ENCODE peak calls at places on chromosomes 12 and 14, in five cellular contexts. One of them, this sample, is unnamed. For H3K27me3, the result is how much of the 10 kb centered on the place peaks cover.

GRCh38 chr12:613996-614726 is 49.1 kb downstream of the NINJ2 start:
- DNase-seq in CD8-positive, alpha-beta memory T cell: no peak
- DNase-seq in CD4-positive, alpha-beta T cell: peak
- DNase-seq in prostate gland: no peak
- DNase-seq in brain microvascular endothelial cell: no peak
- DNase-seq in this sample: no peak

GRCh38 chr12:89789862-89790261 is 81.2 kb upstream of the ATP2B1 start:
- DNase-seq in brain microvascular endothelial cell: no peak
- DNase-seq in CD4-positive, alpha-beta T cell: no peak
- DNase-seq in CD8-positive, alpha-beta memory T cell: no peak
- DNase-seq in prostate gland: no peak
- DNase-seq in this sample: no peak

GRCh38 chr12:67088401-67089118 is 180.6 kb upstream of the CAND1 start:
- DNase-seq in brain microvascular endothelial cell: no peak
- DNase-seq in CD4-positive, alpha-beta T cell: no peak
- DNase-seq in prostate gland: no peak
- DNase-seq in CD8-positive, alpha-beta memory T cell: no peak
- DNase-seq in this sample: no peak

GRCh38 chr12:64781374-64782029 is 22.3 kb upstream of the GNS start:
- DNase-seq in prostate gland: peak
- DNase-seq in CD8-positive, alpha-beta memory T cell: no peak
- DNase-seq in brain microvascular endothelial cell: no peak
- DNase-seq in CD4-positive, alpha-beta T cell: peak
- DNase-seq in this sample: no peak

GRCh38 chr12:49762468-49762847 is 21.1 kb downstream of the TMBIM6 start:
- DNase-seq in brain microvascular endothelial cell: no peak
- DNase-seq in prostate gland: no peak
- DNase-seq in CD8-positive, alpha-beta memory T cell: no peak
- DNase-seq in CD4-positive, alpha-beta T cell: no peak
- DNase-seq in this sample: no peak

GRCh38 chr12:6039894-6040601 is 84.4 kb downstream of the VWF start:
- DNase-seq in CD4-positive, alpha-beta T cell: peak
- DNase-seq in brain microvascular endothelial cell: peak
- DNase-seq in CD8-positive, alpha-beta memory T cell: peak
- DNase-seq in prostate gland: peak
- DNase-seq in this sample: no peak

GRCh38 chr12:123119808-123120207 is 31.1 kb downstream of the PITPNM2 start:
- DNase-seq in CD8-positive, alpha-beta memory T cell: no peak
- DNase-seq in CD4-positive, alpha-beta T cell: peak
- DNase-seq in prostate gland: no peak
- DNase-seq in brain microvascular endothelial cell: no peak
- DNase-seq in this sample: no peak

GRCh38 chr12:121719926-121720414 is 7.4 kb downstream of the TMEM120B start:
- DNase-seq in brain microvascular endothelial cell: peak
- DNase-seq in CD4-positive, alpha-beta T cell: no peak
- DNase-seq in CD8-positive, alpha-beta memory T cell: no peak
- DNase-seq in prostate gland: no peak
- DNase-seq in this sample: peak

GRCh38 chr12:130144256-130144655 is 18.0 kb upstream of the FZD10 start:
- DNase-seq in prostate gland: no peak
- DNase-seq in brain microvascular endothelial cell: no peak
- DNase-seq in CD8-positive, alpha-beta memory T cell: no peak
- DNase-seq in CD4-positive, alpha-beta T cell: no peak
- DNase-seq in this sample: no peak

GRCh38 chr14:102699416-102700110 is 77.7 kb upstream of the TRAF3 start:
- DNase-seq in prostate gland: no peak
- DNase-seq in CD8-positive, alpha-beta memory T cell: no peak
- DNase-seq in brain microvascular endothelial cell: no peak
- DNase-seq in CD4-positive, alpha-beta T cell: no peak
- DNase-seq in this sample: no peak

GRCh38 chr12:121223283-121223946 is 13.5 kb downstream of the P2RX4 start:
- DNase-seq in CD4-positive, alpha-beta T cell: peak
- DNase-seq in prostate gland: no peak
- DNase-seq in CD8-positive, alpha-beta memory T cell: peak
- DNase-seq in brain microvascular endothelial cell: peak
- DNase-seq in this sample: no peak

GRCh38 chr12:11891350-11892064 is 179.2 kb upstream of the BCL2L14 start:
- DNase-seq in prostate gland: no peak
- DNase-seq in CD8-positive, alpha-beta memory T cell: no peak
- DNase-seq in CD4-positive, alpha-beta T cell: no peak
- DNase-seq in brain microvascular endothelial cell: no peak
- DNase-seq in this sample: no peak

GRCh38 chr12:6343518-6343917 is 1.6 kb upstream of the TNFRSF1A start:
- DNase-seq in CD4-positive, alpha-beta T cell: no peak
- DNase-seq in brain microvascular endothelial cell: no peak
- DNase-seq in prostate gland: no peak
- DNase-seq in CD8-positive, alpha-beta memory T cell: no peak
- DNase-seq in this sample: no peak

GRCh38 chr12:7645395-7646177 is 20.1 kb downstream of the APOBEC1 start:
- DNase-seq in brain microvascular endothelial cell: peak
- DNase-seq in CD8-positive, alpha-beta memory T cell: no peak
- DNase-seq in CD4-positive, alpha-beta T cell: no peak
- DNase-seq in prostate gland: no peak
- DNase-seq in this sample: no peak

GRCh38 chr12:87120440-87120839 is 864.2 kb upstream of the MGAT4C start:
- DNase-seq in CD8-positive, alpha-beta memory T cell: no peak
- DNase-seq in brain microvascular endothelial cell: no peak
- DNase-seq in CD4-positive, alpha-beta T cell: no peak
- DNase-seq in prostate gland: no peak
- DNase-seq in this sample: no peak

GRCh38 chr12:18391136-18391535 is 129.8 kb downstream of the PIK3C2G start:
- DNase-seq in prostate gland: no peak
- DNase-seq in CD4-positive, alpha-beta T cell: no peak
- DNase-seq in CD8-positive, alpha-beta memory T cell: no peak
- DNase-seq in brain microvascular endothelial cell: no peak
- DNase-seq in this sample: no peak

GRCh38 chr14:101133068-101133467 is 229.5 kb upstream of the RTL1 start:
- DNase-seq in CD4-positive, alpha-beta T cell: no peak
- DNase-seq in prostate gland: peak
- DNase-seq in brain microvascular endothelial cell: no peak
- DNase-seq in CD8-positive, alpha-beta memory T cell: no peak
- DNase-seq in this sample: no peak

GRCh38 chr14:84969501-84969900 is 560.4 kb upstream of the FLRT2 start:
- DNase-seq in prostate gland: no peak
- DNase-seq in CD4-positive, alpha-beta T cell: no peak
- DNase-seq in CD8-positive, alpha-beta memory T cell: no peak
- DNase-seq in brain microvascular endothelial cell: no peak
- DNase-seq in this sample: no peak

GRCh38 chr12:48779869-48780268 is 9.0 kb downstream of the ADCY6 start:
- DNase-seq in CD8-positive, alpha-beta memory T cell: no peak
- DNase-seq in CD4-positive, alpha-beta T cell: no peak
- DNase-seq in brain microvascular endothelial cell: peak
- DNase-seq in prostate gland: no peak
- DNase-seq in this sample: no peak

GRCh38 chr14:86022031-86022629 is 492.2 kb downstream of the FLRT2 start:
- DNase-seq in CD4-positive, alpha-beta T cell: no peak
- DNase-seq in prostate gland: no peak
- DNase-seq in brain microvascular endothelial cell: peak
- DNase-seq in CD8-positive, alpha-beta memory T cell: no peak
- DNase-seq in this sample: no peak

GRCh38 chr12:69966839-69967238 is 141.8 kb downstream of the MYRFL start:
- DNase-seq in CD8-positive, alpha-beta memory T cell: no peak
- DNase-seq in CD4-positive, alpha-beta T cell: no peak
- DNase-seq in prostate gland: no peak
- DNase-seq in brain microvascular endothelial cell: peak
- DNase-seq in this sample: no peak

GRCh38 chr12:117158911-117159310 is 31.4 kb downstream of the FBXO21 start:
- DNase-seq in CD8-positive, alpha-beta memory T cell: no peak
- DNase-seq in CD4-positive, alpha-beta T cell: no peak
- DNase-seq in prostate gland: no peak
- DNase-seq in brain microvascular endothelial cell: peak
- DNase-seq in this sample: no peak

GRCh38 chr14:50312734-50313054 is 570 bp downstream of the DMAC2L start:
- DNase-seq in CD4-positive, alpha-beta T cell: no peak
- DNase-seq in prostate gland: peak
- DNase-seq in brain microvascular endothelial cell: no peak
- DNase-seq in CD8-positive, alpha-beta memory T cell: no peak
- DNase-seq in this sample: no peak

GRCh38 chr12:78293039-78293686 is 462.5 kb downstream of the NAV3 start:
- DNase-seq in prostate gland: no peak
- DNase-seq in brain microvascular endothelial cell: peak
- DNase-seq in CD4-positive, alpha-beta T cell: no peak
- DNase-seq in CD8-positive, alpha-beta memory T cell: no peak
- DNase-seq in this sample: no peak

GRCh38 chr14:100533647-100534485 is 53.4 kb downstream of the BEGAIN start:
- DNase-seq in brain microvascular endothelial cell: no peak
- DNase-seq in prostate gland: peak
- DNase-seq in CD8-positive, alpha-beta memory T cell: peak
- DNase-seq in CD4-positive, alpha-beta T cell: no peak
- DNase-seq in this sample: no peak

GRCh38 chr14:92447416-92448197 is 66.0 kb upstream of the RIN3 start:
- DNase-seq in CD4-positive, alpha-beta T cell: no peak
- DNase-seq in prostate gland: no peak
- DNase-seq in brain microvascular endothelial cell: no peak
- DNase-seq in CD8-positive, alpha-beta memory T cell: no peak
- DNase-seq in this sample: no peak

GRCh38 chr12:62530596-62530995 is 64.0 kb downstream of the MON2 start:
- DNase-seq in CD8-positive, alpha-beta memory T cell: no peak
- DNase-seq in brain microvascular endothelial cell: peak
- DNase-seq in prostate gland: no peak
- DNase-seq in CD4-positive, alpha-beta T cell: no peak
- DNase-seq in this sample: no peak

GRCh38 chr12:49552014-49552413 is 13.2 kb downstream of the KCNH3 start:
- DNase-seq in CD4-positive, alpha-beta T cell: no peak
- DNase-seq in CD8-positive, alpha-beta memory T cell: no peak
- DNase-seq in brain microvascular endothelial cell: no peak
- DNase-seq in prostate gland: peak
- DNase-seq in this sample: no peak

GRCh38 chr14:35594616-35595015 is 60.7 kb downstream of the INSM2 start:
- DNase-seq in prostate gland: no peak
- DNase-seq in CD4-positive, alpha-beta T cell: no peak
- DNase-seq in brain microvascular endothelial cell: no peak
- DNase-seq in CD8-positive, alpha-beta memory T cell: no peak
- DNase-seq in this sample: no peak
- H3K27me3 ChIP-seq in prostate gland: under half
- H3K27me3 ChIP-seq in CD4-positive, alpha-beta T cell: under half
- H3K27me3 ChIP-seq in brain microvascular endothelial cell: under half
- H3K27me3 ChIP-seq in CD8-positive, alpha-beta memory T cell: under half
- H3K27me3 ChIP-seq in this sample: under half

DNA sequence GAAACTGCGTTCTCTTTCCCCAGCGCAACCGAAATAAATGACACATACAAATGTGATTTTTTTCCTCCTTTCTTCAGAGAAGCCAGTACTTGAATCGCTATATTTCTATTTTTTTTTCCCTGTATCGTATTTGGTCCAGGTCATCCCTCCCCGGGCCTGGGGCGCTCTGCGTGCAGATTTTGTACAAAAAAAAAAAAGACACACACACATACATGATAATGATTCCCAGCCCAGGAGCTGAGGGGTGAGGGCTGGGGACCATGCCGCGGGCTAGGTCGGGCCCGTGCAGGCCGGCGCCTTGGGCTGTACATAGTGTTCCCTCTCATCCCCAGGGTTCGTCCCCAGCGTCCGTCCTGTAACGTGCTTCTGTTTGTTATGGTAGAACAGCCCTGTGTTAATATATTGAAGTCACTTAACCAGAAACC is 3.0 kb downstream of the HOXC9 start:
- DNase-seq in CD8-positive, alpha-beta memory T cell: no peak
- DNase-seq in brain microvascular endothelial cell: no peak
- DNase-seq in prostate gland: no peak
- DNase-seq in CD4-positive, alpha-beta T cell: no peak
- DNase-seq in this sample: no peak
- H3K27me3 ChIP-seq in CD8-positive, alpha-beta memory T cell: half or more
- H3K27me3 ChIP-seq in brain microvascular endothelial cell: half or more
- H3K27me3 ChIP-seq in prostate gland: half or more
- H3K27me3 ChIP-seq in CD4-positive, alpha-beta T cell: half or more
- H3K27me3 ChIP-seq in this sample: under half

DNA sequence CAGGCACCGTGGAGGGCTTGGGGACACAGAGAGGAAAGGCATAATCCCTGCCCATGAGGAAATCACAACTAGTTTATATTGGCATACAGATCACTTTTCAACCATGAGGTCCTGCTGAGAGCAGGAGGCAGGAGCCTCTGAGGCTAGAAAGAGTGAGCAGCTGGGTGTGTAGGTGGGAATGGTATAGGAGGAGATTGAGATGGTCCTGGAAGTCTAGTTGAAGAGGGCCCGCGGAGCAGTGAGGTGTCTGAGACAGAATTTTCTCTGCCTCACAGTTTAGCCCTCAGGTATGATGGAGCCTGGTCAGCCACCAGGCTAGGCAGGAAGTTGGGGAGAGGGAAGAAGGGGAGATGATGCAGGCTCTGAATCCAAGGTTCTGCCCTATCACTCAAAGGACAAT is 54.7 kb upstream of the JDP2 start:
- DNase-seq in CD4-positive, alpha-beta T cell: no peak
- DNase-seq in brain microvascular endothelial cell: no peak
- DNase-seq in CD8-positive, alpha-beta memory T cell: no peak
- DNase-seq in prostate gland: no peak
- DNase-seq in this sample: no peak
- H3K27me3 ChIP-seq in CD4-positive, alpha-beta T cell: under half
- H3K27me3 ChIP-seq in brain microvascular endothelial cell: under half
- H3K27me3 ChIP-seq in CD8-positive, alpha-beta memory T cell: under half
- H3K27me3 ChIP-seq in prostate gland: under half
- H3K27me3 ChIP-seq in this sample: under half

GRCh38 chr12:53749986-53750811 is 1.6 kb downstream of the CISTR start:
- DNase-seq in CD8-positive, alpha-beta memory T cell: no peak
- DNase-seq in brain microvascular endothelial cell: no peak
- DNase-seq in prostate gland: no peak
- DNase-seq in CD4-positive, alpha-beta T cell: no peak
- DNase-seq in this sample: no peak
- H3K27me3 ChIP-seq in CD8-positive, alpha-beta memory T cell: under half
- H3K27me3 ChIP-seq in brain microvascular endothelial cell: half or more
- H3K27me3 ChIP-seq in prostate gland: under half
- H3K27me3 ChIP-seq in CD4-positive, alpha-beta T cell: half or more
- H3K27me3 ChIP-seq in this sample: half or more

DNA sequence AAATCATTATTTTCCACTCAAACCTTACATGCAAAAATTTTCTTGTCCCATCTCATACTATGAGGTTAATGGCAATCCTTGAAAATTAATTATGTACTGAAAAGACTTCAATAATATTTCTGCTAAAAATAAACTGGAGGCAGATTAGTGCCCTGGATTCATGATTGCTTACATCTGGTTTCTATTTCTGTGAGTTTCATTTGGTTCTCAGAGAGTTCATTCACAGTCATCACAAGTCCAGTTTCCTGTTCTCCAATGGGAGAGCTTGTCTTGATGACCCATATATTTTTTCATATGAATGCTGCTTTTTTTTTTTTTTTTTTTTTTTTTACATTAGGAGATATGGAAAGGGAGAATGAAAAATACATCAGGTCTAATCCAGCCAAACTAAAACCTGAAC is 6.6 kb upstream of the PTHLH start:
- DNase-seq in CD8-positive, alpha-beta memory T cell: no peak
- DNase-seq in brain microvascular endothelial cell: no peak
- DNase-seq in prostate gland: no peak
- DNase-seq in CD4-positive, alpha-beta T cell: no peak
- DNase-seq in this sample: no peak
- H3K27me3 ChIP-seq in CD8-positive, alpha-beta memory T cell: under half
- H3K27me3 ChIP-seq in brain microvascular endothelial cell: under half
- H3K27me3 ChIP-seq in prostate gland: under half
- H3K27me3 ChIP-seq in CD4-positive, alpha-beta T cell: half or more
- H3K27me3 ChIP-seq in this sample: under half